ENCODE peak calls at places on chromosomes 12 and 14, in six cellular contexts. O, J, U, A, T and B are unnamed samples. For H3K4me1, the result is how much of the 10 kb centered on the place peaks cover.

GRCh38 chr14:81801921-81802320 is 268.3 kb upstream of the SEL1L start:
- DNase-seq in U (no peak), T (no peak), A (no peak), O (no peak), J (no peak), B (no peak)

GRCh38 chr14:100878271-100879146 is 25.0 kb downstream of the RTL1 start:
- DNase-seq in U (no peak), A (no peak), J (peak), T (no peak), O (no peak), B (no peak)

GRCh38 chr14:77746064-77746463 is 14.9 kb downstream of the SNW1 start:
- DNase-seq in U (no peak), J (no peak), O (no peak), A (no peak), T (no peak), B (no peak)

GRCh38 chr12:88377973-88378372 is 202.3 kb downstream of the KITLG start:
- DNase-seq in J (no peak), A (no peak), O (no peak), U (no peak), T (no peak), B (no peak)

GRCh38 chr14:89672636-89673279 is 255.7 kb upstream of the FOXN3 start:
- DNase-seq in A (no peak), J (no peak), T (no peak), O (no peak), U (no peak), B (no peak)

GRCh38 chr12:63351370-63351769 is 200.4 kb upstream of the AVPR1A start:
- DNase-seq in T (no peak), O (no peak), A (no peak), J (no peak), U (no peak), B (no peak)

GRCh38 chr14:101508196-101508947 is 52.9 kb upstream of the DIO3 start:
- DNase-seq in T (no peak), O (peak), A (no peak), J (peak), U (peak), B (no peak)

GRCh38 chr14:57578427-57579220 is 85.0 kb upstream of the CCDC198 start:
- DNase-seq in O (no peak), T (no peak), A (no peak), U (no peak), J (no peak), B (no peak)

GRCh38 chr14:68510201-68510600 is 282.7 kb downstream of the ZFP36L1 start:
- DNase-seq in T (peak), U (peak), O (no peak), J (peak), A (no peak), B (peak)

GRCh38 chr12:88111074-88111652 is 30.7 kb downstream of the CEP290 start:
- DNase-seq in T (no peak), J (no peak), U (no peak), O (no peak), A (peak), B (no peak)

GRCh38 chr12:110247340-110248095 is 33.5 kb upstream of the ATP2A2 start:
- DNase-seq in U (no peak), O (peak), T (no peak), J (peak), A (peak), B (no peak)

GRCh38 chr12:132506730-132507538 is 17.0 kb downstream of the FBRSL1 start:
- DNase-seq in A (no peak), J (peak), O (peak), U (peak), T (peak), B (no peak)

GRCh38 chr14:29085546-29085945 is 319.0 kb downstream of the FOXG1 start:
- DNase-seq in J (no peak), U (no peak), T (no peak), O (peak), A (peak), B (no peak)

GRCh38 chr14:55102141-55102547 is 26.9 kb upstream of the LGALS3 start:
- DNase-seq in A (peak), O (peak), U (peak), T (peak), J (peak), B (no peak)

GRCh38 chr12:51925400-51926063 is 18.2 kb downstream of the ACVRL1 start:
- DNase-seq in T (no peak), J (no peak), A (no peak), U (peak), O (peak), B (no peak)

GRCh38 chr12:111598637-111599458 is at the start of gene ATXN2:
- DNase-seq in O (peak), J (peak), A (peak), T (peak), U (peak), B (no peak)

GRCh38 chr12:38713294-38713693 is 192.1 kb downstream of the CPNE8 start:
- DNase-seq in O (no peak), U (no peak), T (no peak), A (no peak), J (no peak), B (no peak)

GRCh38 chr14:65281991-65282908 is 130.3 kb upstream of the FUT8 start:
- DNase-seq in A (no peak), U (no peak), T (no peak), O (peak), J (no peak), B (no peak)

GRCh38 chr14:96178674-96179321 is 25.8 kb upstream of the BDKRB2 start:
- DNase-seq in T (no peak), U (no peak), A (no peak), O (no peak), J (no peak), B (no peak)

GRCh38 chr12:29640589-29641345 is 143.0 kb downstream of the TMTC1 start:
- DNase-seq in U (no peak), A (no peak), J (no peak), T (no peak), O (peak), B (no peak)

GRCh38 chr12:42039146-42039545 is 105.5 kb downstream of the GXYLT1 start:
- DNase-seq in U (no peak), A (no peak), O (no peak), T (no peak), J (no peak), B (no peak)

GRCh38 chr14:91892918-91893527 is 25.7 kb upstream of the TC2N start:
- DNase-seq in T (no peak), O (peak), A (peak), J (no peak), U (no peak), B (no peak)

GRCh38 chr14:34044666-34045306 is 93.9 kb upstream of the EGLN3 start:
- DNase-seq in U (no peak), T (no peak), J (no peak), O (no peak), A (no peak), B (no peak)

GRCh38 chr14:76067536-76067935 is 82.0 kb downstream of the IFT43 start:
- DNase-seq in T (no peak), O (no peak), U (no peak), A (no peak), J (no peak), B (no peak)

GRCh38 chr12:53993397-53994267 is 6.3 kb upstream of the HOXC9 start:
- DNase-seq in O (no peak), U (no peak), J (no peak), T (no peak), A (no peak), B (no peak)

GRCh38 chr12:6337958-6338406 is 3.9 kb downstream of the TNFRSF1A start:
- DNase-seq in O (peak), T (no peak), U (no peak), A (no peak), J (no peak), B (no peak)

GRCh38 chr12:58529897-58530296 is 390.4 kb downstream of the LRIG3 start:
- DNase-seq in J (no peak), T (no peak), U (no peak), O (no peak), A (no peak), B (no peak)

GRCh38 chr12:96445743-96446655 is 43.4 kb upstream of the CFAP54 start:
- DNase-seq in J (no peak), U (no peak), O (no peak), A (no peak), T (no peak), B (no peak)

GRCh38 chr12:14310866-14311265 is 54.6 kb upstream of the ATF7IP start:
- DNase-seq in J (no peak), U (no peak), T (no peak), A (no peak), O (no peak), B (no peak)

GRCh38 chr14:20412422-20412821 is 879 bp downstream of the TEP1 start:
- DNase-seq in T (no peak), U (no peak), J (no peak), O (no peak), A (no peak), B (no peak)

GRCh38 chr12:47985596-47986265 is 18.5 kb downstream of the COL2A1 start:
- DNase-seq in O (no peak), A (no peak), T (no peak), J (no peak), U (no peak), B (no peak)

GRCh38 chr12:122137229-122137628 is 36.8 kb downstream of the IL31 start:
- DNase-seq in A (no peak), U (no peak), O (peak), J (no peak), T (no peak), B (no peak)

GRCh38 chr12:117143008-117143532 is 43.9 kb upstream of the TESC start:
- DNase-seq in J (peak), O (no peak), T (no peak), U (no peak), A (peak), B (no peak)

GRCh38 chr12:53327435-53328042 is 6.1 kb upstream of the AAAS start:
- DNase-seq in J (peak), U (no peak), A (peak), O (no peak), T (no peak), B (no peak)

GRCh38 chr12:59234391-59234790 is 314.1 kb upstream of the LRIG3 start:
- DNase-seq in T (no peak), O (peak), A (no peak), U (no peak), J (no peak), B (no peak)

GRCh38 chr12:53201170-53201541 is 5.9 kb downstream of the ITGB7 start:
- DNase-seq in A (no peak), O (no peak), T (no peak), U (no peak), J (no peak), B (no peak)

GRCh38 chr12:130710733-130711080 is 5.4 kb downstream of the RIMBP2 start:
- DNase-seq in J (no peak), A (no peak), O (no peak), U (no peak), T (no peak), B (no peak)

GRCh38 chr12:48832321-48833060 is 14.2 kb downstream of the CACNB3 start:
- DNase-seq in A (no peak), T (no peak), O (no peak), J (no peak), U (no peak), B (no peak)

GRCh38 chr12:25979563-25979962 is 21.1 kb downstream of the RASSF8 start:
- DNase-seq in T (no peak), J (no peak), U (no peak), O (no peak), A (no peak), B (no peak)

GRCh38 chr14:83463500-83464098 is 1929.9 kb upstream of the SEL1L start:
- DNase-seq in T (no peak), O (peak), U (no peak), J (no peak), A (no peak), B (no peak)
- TF ChIP-seq CTCF in T (peak), O (peak), U (peak), J (peak), A (peak), B (peak)

GRCh38 chr14:104691546-104692260 is 2.3 kb downstream of the INF2 start:
- DNase-seq in T (no peak), U (no peak), A (no peak), J (no peak), O (no peak), B (no peak)
- H3K4me1 ChIP-seq in T (half or more), U (half or more), A (half or more), J (half or more), O (under half), B (half or more)

GRCh38 chr14:93794756-93795155 is 6.5 kb upstream of the PRIMA1 start:
- DNase-seq in A (no peak), J (no peak), T (no peak), O (no peak), U (no peak), B (no peak)
- H3K27ac ChIP-seq in A (no peak), J (no peak), T (no peak), O (no peak), U (no peak), B (no peak)

GRCh38 chr12:43147893-43148292 is 404.1 kb downstream of the ADAMTS20 start:
- DNase-seq in A (no peak), J (no peak), U (no peak), T (no peak), O (no peak), B (no peak)
- TF ChIP-seq CTCF in A (no peak), J (no peak), U (no peak), T (no peak), O (no peak), B (no peak)

DNA sequence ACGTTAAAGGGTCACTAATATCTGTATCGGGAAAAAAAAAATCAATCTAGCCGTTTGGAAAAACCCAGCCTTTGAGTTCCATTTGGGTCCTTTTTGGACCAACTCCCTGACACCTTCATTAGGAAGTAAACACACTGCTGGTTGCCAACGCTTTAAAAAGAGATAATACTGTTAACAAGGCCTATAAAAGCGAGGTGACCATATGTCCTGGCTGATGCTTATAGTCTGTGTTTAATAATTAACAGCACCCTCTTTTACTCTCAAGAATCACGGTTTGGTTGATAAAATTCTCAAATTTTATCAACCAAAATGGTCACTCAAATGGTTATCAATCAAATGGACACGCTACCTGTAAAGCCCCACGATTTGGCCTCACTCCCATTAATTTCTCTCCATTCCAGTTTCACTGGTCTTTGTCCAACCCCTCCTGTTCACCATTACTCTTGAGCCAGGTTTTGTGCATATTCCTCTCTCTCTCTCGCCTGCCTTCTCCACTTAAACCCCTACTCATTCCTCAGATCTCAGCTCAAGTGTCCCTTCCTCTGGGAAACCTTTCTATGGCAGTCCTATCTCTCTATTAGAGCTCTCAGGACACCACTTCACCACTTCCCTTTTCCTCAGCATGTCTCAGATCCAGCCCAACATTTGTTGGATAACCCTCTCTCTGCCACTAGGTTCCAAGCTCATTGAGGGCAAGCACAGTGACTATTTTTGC is 9.5 kb downstream of the BTG1 start:
- DNase-seq in U (no peak), T (no peak), O (no peak), A (no peak), J (no peak), B (no peak)
- H3K4me1 ChIP-seq in U (half or more), T (half or more), O (under half), A (half or more), J (half or more), B (half or more)

DNA sequence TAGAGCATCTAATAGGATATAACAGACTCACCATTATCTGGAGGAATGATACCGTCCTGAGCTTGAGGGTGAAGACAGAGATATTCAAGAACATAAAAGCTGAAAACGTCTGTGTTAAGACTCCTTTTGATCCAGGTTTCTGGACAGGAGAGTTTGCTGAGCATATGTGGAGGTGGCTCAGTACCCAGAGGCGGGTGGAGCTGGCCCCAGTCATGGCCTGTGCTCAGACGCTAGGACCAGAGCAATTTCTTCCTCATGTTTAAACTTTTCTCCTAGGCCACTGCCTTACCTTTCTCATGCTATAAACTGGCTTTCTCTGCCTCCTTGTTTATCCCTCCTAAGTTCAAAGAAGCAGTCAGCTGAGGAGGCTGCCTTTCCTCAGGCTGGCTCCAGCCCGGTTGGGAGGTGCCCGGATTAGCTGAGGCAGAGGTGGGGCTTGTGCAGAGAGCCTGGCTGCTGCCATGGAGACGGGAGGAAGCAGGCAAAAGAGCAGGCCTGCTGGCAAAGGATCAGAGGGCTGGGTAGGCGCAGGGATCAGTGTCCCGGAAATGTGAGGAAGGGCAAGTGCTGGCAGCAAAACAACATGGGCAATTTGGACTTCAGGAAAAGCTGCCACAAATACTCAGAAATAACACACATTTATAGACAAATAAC is 13.7 kb downstream of the COA8 start:
- DNase-seq in U (peak), J (peak), A (peak), O (peak), T (peak), B (no peak)
- H3K27ac ChIP-seq in U (peak), J (peak), A (peak), O (peak), T (peak), B (peak)